ENCODE peak calls at places on chromosome 12, in four cellular contexts. Q is GM12878, F is K562, M is HepG2. E is an unnamed sample.

GRCh38 chr12:113231275-113232231 is 10.3 kb downstream of the TPCN1 start:
- DNase-seq in Q (no peak), F (peak; percentile 84), M (peak; percentile 79), E (no peak)

GRCh38 chr12:69024907-69025306 is 91.9 kb upstream of the CPM start:
- DNase-seq in Q (no peak), F (no peak), M (no peak), E (no peak)

GRCh38 chr12:4353785-4354208 is 25.7 kb downstream of the FGF23 start:
- DNase-seq in Q (no peak), F (peak; percentile 26), M (no peak), E (peak; percentile 21)

GRCh38 chr12:33771889-33772288 is 250.4 kb upstream of the ALG10 start:
- DNase-seq in Q (no peak), F (no peak), M (no peak), E (no peak)

GRCh38 chr12:125185740-125186470 is 120.7 kb downstream of the AACS start:
- DNase-seq in Q (no peak), F (peak; percentile 85), M (peak; percentile 53), E (peak; percentile 82)

GRCh38 chr12:48865141-48865440 is 579 bp downstream of the RND1 start:
- DNase-seq in Q (no peak), F (no peak), M (no peak), E (no peak)

GRCh38 chr12:57727758-57728395 is 10.7 kb downstream of the AGAP2 start:
- DNase-seq in Q (no peak), F (no peak), M (no peak), E (no peak)

GRCh38 chr12:53171725-53172329 is 8.7 kb upstream of the ZNF740 start:
- DNase-seq in Q (no peak), F (peak; percentile 42), M (peak; percentile 34), E (no peak)

GRCh38 chr12:68375701-68376469 is 43.7 kb upstream of the MDM1 start:
- DNase-seq in Q (no peak), F (no peak), M (no peak), E (no peak)

GRCh38 chr12:20212658-20213387 is 155.5 kb upstream of the PDE3A start:
- DNase-seq in Q (no peak), F (no peak), M (no peak), E (peak; percentile 58)

GRCh38 chr12:131065801-131066200 is 112.1 kb downstream of the ADGRD1 start:
- DNase-seq in Q (no peak), F (no peak), M (no peak), E (no peak)

GRCh38 chr12:105018001-105018400 is 31.9 kb downstream of the NOPCHAP1 start:
- DNase-seq in Q (no peak), F (no peak), M (no peak), E (no peak)

GRCh38 chr12:86234309-86234708 is 21.9 kb downstream of the MGAT4C start:
- DNase-seq in Q (no peak), F (no peak), M (no peak), E (no peak)

GRCh38 chr12:95545731-95546490 is 5.4 kb downstream of the USP44 start:
- DNase-seq in Q (no peak), F (no peak), M (no peak), E (no peak)

GRCh38 chr12:131980263-131980662 is 30.5 kb downstream of the EP400 start:
- DNase-seq in Q (no peak), F (no peak), M (no peak), E (no peak)

GRCh38 chr12:25241171-25242020 is 9.3 kb downstream of the KRAS start:
- DNase-seq in Q (no peak), F (peak; percentile 34), M (peak; percentile 24), E (peak; percentile 10)

GRCh38 chr12:15205341-15206010 is 15.7 kb downstream of the RERG start:
- DNase-seq in Q (no peak), F (no peak), M (no peak), E (no peak)

GRCh38 chr12:106179086-106179485 is 40.3 kb upstream of the NUAK1 start:
- DNase-seq in Q (no peak), F (no peak), M (peak; percentile 38), E (peak; percentile 27)

GRCh38 chr12:67671419-67671818 is 22.9 kb downstream of the DYRK2 start:
- DNase-seq in Q (no peak), F (no peak), M (no peak), E (no peak)

GRCh38 chr12:23006413-23006812 is 381.4 kb downstream of the ETNK1 start:
- DNase-seq in Q (no peak), F (no peak), M (no peak), E (no peak)

GRCh38 chr12:69007166-69007857 is 74.3 kb upstream of the CPM start:
- DNase-seq in Q (no peak), F (no peak), M (no peak), E (no peak)

GRCh38 chr12:15601210-15601800 is 187.9 kb downstream of the EPS8 start:
- DNase-seq in Q (no peak), F (no peak), M (no peak), E (no peak)

GRCh38 chr12:53199700-53200099 is 7.4 kb downstream of the ITGB7 start:
- DNase-seq in Q (no peak), F (no peak), M (no peak), E (no peak)

GRCh38 chr12:39632670-39633069 is 13.1 kb upstream of the ABCD2 start:
- DNase-seq in Q (no peak), F (no peak), M (no peak), E (no peak)

GRCh38 chr12:62260733-62261683 is 804 bp downstream of the USP15 start:
- DNase-seq in Q (peak; percentile 73), F (peak; percentile 90), M (peak; percentile 47), E (peak; percentile 38)

GRCh38 chr12:52396656-52397055 is 9.5 kb downstream of the KRT82 start:
- DNase-seq in Q (no peak), F (no peak), M (no peak), E (no peak)

GRCh38 chr12:50394469-50395029 is 1.9 kb downstream of the FAM186A start:
- DNase-seq in Q (no peak), F (no peak), M (peak; percentile 87), E (no peak)
- TF ChIP-seq BHLHE40 in Q (no peak), F (no peak), M (no peak), E (no peak)

GRCh38 chr12:92340441-92341332 is 195.0 kb upstream of the BTG1 start:
- DNase-seq in Q (no peak), F (peak; percentile 55), M (no peak), E (peak; percentile 9)
- TF ChIP-seq SP1 in Q (no peak), F (no peak), M (no peak), E (no peak)

GRCh38 chr12:46516933-46517578 is 144.5 kb upstream of the SLC38A2 start:
- DNase-seq in Q (peak; percentile 85), F (no peak), M (no peak), E (no peak)

GRCh38 chr12:46514886-46515285 is 142.3 kb upstream of the SLC38A2 start:
- DNase-seq in Q (no peak), F (no peak), M (no peak), E (no peak)

GRCh38 chr12:46517579-46517962 is 145.0 kb upstream of the SLC38A2 start:
- DNase-seq in Q (no peak), F (no peak), M (no peak), E (no peak)

GRCh38 chr12:46515829-46516228 is 143.3 kb upstream of the SLC38A2 start:
- DNase-seq in Q (no peak), F (no peak), M (no peak), E (no peak)

DNA sequence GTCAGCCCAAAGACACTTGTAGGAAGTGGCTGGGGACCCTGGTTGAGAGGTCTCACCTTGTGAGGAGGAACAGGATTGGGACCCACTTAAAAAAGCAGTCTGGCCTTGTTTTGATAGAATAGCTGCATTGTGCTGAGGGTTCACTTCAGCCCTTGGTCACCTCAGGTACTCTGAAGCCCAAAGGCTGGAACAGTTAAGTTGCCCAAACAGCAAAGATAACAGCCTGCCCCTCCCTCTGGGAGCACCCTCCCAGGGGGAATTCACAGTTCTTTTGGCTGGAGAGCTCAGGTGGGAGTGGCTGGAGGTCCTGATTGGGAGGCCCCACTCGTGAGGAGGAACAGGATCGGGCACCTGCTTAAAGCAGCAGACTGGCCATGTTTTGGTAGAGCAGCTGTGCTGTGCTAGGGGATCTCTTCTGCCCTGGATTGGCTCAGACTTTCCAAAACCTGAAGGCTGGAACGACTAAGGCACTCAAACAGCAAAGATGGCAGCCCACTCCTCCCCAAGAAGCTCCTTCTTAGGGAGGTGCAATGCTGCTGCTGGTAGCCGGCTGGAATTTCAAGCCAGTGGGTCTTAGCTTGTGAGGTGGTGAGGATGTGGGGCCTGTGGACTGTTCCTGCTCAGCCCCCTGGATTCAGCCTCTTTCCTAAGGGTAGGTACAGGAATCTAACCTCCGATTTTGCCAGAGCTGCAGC is 143.8 kb upstream of the SLC38A2 start:
- DNase-seq in Q (no peak), F (peak; percentile 15), M (no peak), E (no peak)
- TF ChIP-seq BHLHE40 in Q (no peak), F (no peak), M (no peak), E (no peak)

DNA sequence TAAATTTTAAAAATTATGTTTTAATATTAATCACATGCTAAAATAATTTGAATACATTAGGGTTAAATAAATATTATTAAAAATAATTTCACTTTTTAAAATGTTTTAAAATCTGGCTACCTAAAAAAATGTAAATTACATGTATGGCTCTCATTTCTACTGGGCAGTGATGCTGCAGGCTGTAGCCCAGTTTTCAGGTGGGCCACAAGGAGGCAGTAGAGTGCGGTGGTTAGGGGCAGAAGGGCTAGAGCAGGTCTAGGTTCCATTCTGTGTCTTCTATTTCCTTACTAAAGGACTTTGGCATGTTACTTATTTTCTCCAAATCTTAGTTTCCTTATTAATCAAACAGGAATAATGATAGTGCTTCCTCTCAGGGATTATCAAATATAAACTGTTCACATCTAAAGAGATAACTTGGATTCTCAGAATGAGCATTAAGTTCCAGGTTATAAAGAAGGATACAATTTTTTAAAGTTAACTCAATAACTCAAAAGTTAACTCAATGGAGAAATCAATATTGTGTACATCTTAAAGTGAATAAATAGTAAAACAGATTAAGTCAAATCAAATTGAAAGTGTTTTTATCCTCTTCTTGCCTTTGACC is 54.9 kb upstream of the OVCH1 start:
- DNase-seq in Q (no peak), F (peak; percentile 62), M (peak; percentile 25), E (peak; percentile 69)
- TF ChIP-seq SP1 in Q (no peak), F (no peak), M (no peak), E (no peak)

GRCh38 chr12:54751493-54751892 is 102.8 kb upstream of the MUCL1 start:
- DNase-seq in Q (no peak), F (no peak), M (no peak), E (no peak)

GRCh38 chr12:54744590-54744989 is 96.4 kb upstream of the DCD start:
- DNase-seq in Q (no peak), F (no peak), M (peak; percentile 50), E (no peak)

GRCh38 chr12:54749191-54749818 is 101.1 kb upstream of the DCD start:
- DNase-seq in Q (peak; percentile 5), F (peak; percentile 61), M (peak; percentile 26), E (peak; percentile 51)
- TF ChIP-seq BHLHE40 in Q (no peak), F (no peak), M (no peak), E (no peak)

GRCh38 chr12:12272869-12273268 is 6.0 kb upstream of the LRP6 start:
- DNase-seq in Q (no peak), F (no peak), M (no peak), E (no peak)
- TF ChIP-seq SP1 in Q (no peak), F (no peak), M (no peak), E (no peak)

DNA sequence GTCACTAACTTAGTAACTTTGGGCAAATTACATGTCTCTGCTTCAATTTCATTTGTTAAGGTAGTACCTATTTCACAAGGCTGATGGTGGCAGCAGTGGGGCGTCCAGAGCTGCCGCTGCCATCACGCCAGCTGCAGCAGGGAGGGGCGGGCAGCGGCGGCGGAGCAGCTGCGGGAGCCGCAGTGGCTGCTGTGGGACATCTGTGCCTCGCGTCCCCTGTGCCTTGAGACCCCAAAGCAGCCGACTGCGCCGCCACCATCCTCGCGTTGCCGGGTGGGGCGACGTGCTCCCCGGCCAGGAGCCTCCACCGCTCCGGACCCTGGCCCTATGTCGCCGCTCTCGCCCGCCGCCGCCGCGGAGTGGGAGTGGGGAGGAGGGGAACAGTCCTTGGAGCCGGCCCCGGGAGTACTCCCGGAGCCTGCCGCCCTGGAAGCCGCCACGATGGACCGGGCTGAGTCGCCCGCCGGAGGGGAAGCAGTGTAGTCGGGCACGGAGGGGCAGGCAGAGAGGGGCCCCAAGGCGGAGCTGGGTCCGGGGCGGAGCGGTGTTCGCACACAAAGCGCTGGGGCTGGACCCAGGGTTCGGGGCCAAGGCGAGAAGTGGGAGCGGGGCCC is 51.4 kb downstream of the A2M start:
- DNase-seq in Q (no peak), F (no peak), M (peak; percentile 65), E (peak; percentile 71)
- TF ChIP-seq BHLHE40 in Q (no peak), F (no peak), M (no peak), E (no peak)

E was measured in HEK293T.